ENCODE peak calls at places on chromosomes 7 and 10, in eight cellular contexts. W, U, I, V, Z, L, C and H are unnamed samples.

GRCh38 chr10:90579602-90580242 is 278.1 kb downstream of the HTR7 start:
- DNase-seq in Z (no peak), I (no peak), U (peak; percentile 38), W (no peak), V (no peak), L (no peak), C (no peak), H (no peak)

GRCh38 chr7:4028221-4028620 is 653.9 kb upstream of the FOXK1 start:
- DNase-seq in Z (no peak), W (no peak), C (no peak), L (no peak), U (no peak), V (no peak), I (no peak), H (no peak)

GRCh38 chr10:16644146-16644545 is 122.5 kb upstream of the C1QL3 start:
- DNase-seq in V (no peak), L (no peak), U (peak; percentile 9), C (no peak), Z (no peak), I (no peak), W (no peak), H (no peak)

GRCh38 chr7:132858251-132858650 is 223.6 kb downstream of the CHCHD3 start:
- DNase-seq in W (no peak), I (no peak), V (no peak), C (no peak), U (no peak), Z (no peak), L (no peak), H (no peak)

GRCh38 chr10:1698185-1698584 is 39.1 kb downstream of the ADARB2 start:
- DNase-seq in L (no peak), C (no peak), I (no peak), Z (no peak), U (no peak), W (no peak), V (no peak), H (no peak)

GRCh38 chr7:134089446-134089845 is 37.7 kb upstream of the LRGUK start:
- DNase-seq in C (no peak), U (peak; percentile 33), L (no peak), I (no peak), V (no peak), Z (no peak), W (no peak), H (no peak)

GRCh38 chr7:69564454-69565417 is 33.5 kb upstream of the AUTS2 start:
- DNase-seq in I (no peak), Z (no peak), L (no peak), C (no peak), U (no peak), V (no peak), W (no peak), H (no peak)

GRCh38 chr7:2546776-2547586 is 8.3 kb downstream of the BRAT1 start:
- DNase-seq in Z (no peak), L (no peak), U (no peak), C (no peak), I (no peak), W (no peak), V (no peak), H (no peak)

GRCh38 chr7:134993877-134994456 is 7.7 kb downstream of the AGBL3 start:
- DNase-seq in W (no peak), V (no peak), L (no peak), I (no peak), C (no peak), U (no peak), Z (no peak), H (no peak)

GRCh38 chr7:127618042-127618441 is at the start of gene PAX4:
- DNase-seq in I (no peak), W (no peak), L (no peak), Z (no peak), V (no peak), U (no peak), C (no peak), H (no peak)

GRCh38 chr7:121832347-121832746 is 40.6 kb upstream of the PTPRZ1 start:
- DNase-seq in Z (no peak), W (no peak), I (no peak), C (peak; percentile 44), V (no peak), U (no peak), L (no peak), H (no peak)

GRCh38 chr7:136976504-136977251 is 108.2 kb downstream of the CHRM2 start:
- DNase-seq in U (no peak), W (no peak), V (no peak), C (no peak), I (no peak), Z (no peak), L (no peak), H (no peak)

GRCh38 chr7:1231214-1232102 is 1.2 kb upstream of the UNCX start:
- DNase-seq in V (no peak), I (no peak), C (peak; percentile 51), L (no peak), W (no peak), U (no peak), Z (no peak), H (no peak)

GRCh38 chr10:5632430-5632829 is 34.0 kb downstream of the ASB13 start:
- DNase-seq in W (peak; percentile 81), L (no peak), C (no peak), V (no peak), Z (peak; percentile 71), I (no peak), U (peak; percentile 65), H (no peak)

GRCh38 chr7:138478499-138478908 is 18.4 kb downstream of the TRIM24 start:
- DNase-seq in V (no peak), L (no peak), U (no peak), I (no peak), Z (no peak), W (no peak), C (no peak), H (no peak)

GRCh38 chr10:92405006-92405924 is 114.3 kb downstream of the MARCHF5 start:
- DNase-seq in L (no peak), U (no peak), V (no peak), Z (no peak), C (no peak), W (no peak), I (no peak), H (no peak)

GRCh38 chr10:114357591-114357990 is 46.7 kb downstream of the AFAP1L2 start:
- DNase-seq in V (no peak), I (no peak), C (no peak), W (no peak), L (no peak), Z (no peak), U (no peak), H (no peak)

GRCh38 chr7:42015413-42015698 is 221.7 kb downstream of the GLI3 start:
- DNase-seq in V (no peak), I (no peak), L (no peak), C (no peak), W (no peak), Z (no peak), U (no peak), H (no peak)

GRCh38 chr7:82164410-82164809 is 279.2 kb downstream of the CACNA2D1 start:
- DNase-seq in L (no peak), V (no peak), I (no peak), U (no peak), W (no peak), Z (no peak), C (no peak), H (no peak)

GRCh38 chr10:3237530-3237929 is 64.9 kb upstream of the PITRM1 start:
- DNase-seq in L (no peak), I (no peak), C (no peak), Z (no peak), V (no peak), U (no peak), W (no peak), H (no peak)